ENCODE peak calls at places on chromosomes 6 and 20, in seven cellular contexts. B, O, R, E, G, I and T are unnamed samples.
A peak's percentile ranks its signal among the peaks of the same experiment; 100 is the strongest.

GRCh38 chr20:49388790-49389189 is 93.7 kb downstream of the KCNB1 start:
- DNase-seq in E (no peak), G (no peak), B (no peak), O (no peak), I (no peak), R (no peak), T (no peak)

GRCh38 chr6:45423901-45424627 is 46.3 kb upstream of the SUPT3H start:
- DNase-seq in R (peak; percentile 30), E (no peak), I (no peak), O (peak; percentile 70), B (no peak), G (no peak), T (no peak)

GRCh38 chr20:63520939-63521601 is 505 bp downstream of the PPDPF start:
- DNase-seq in I (peak; percentile 91), E (peak; percentile 67), B (peak; percentile 82), G (no peak), O (peak; percentile 87), R (peak; percentile 62), T (peak; percentile 79)

GRCh38 chr6:31948753-31949413 is 3.0 kb downstream of the CFB start:
- DNase-seq in E (no peak), O (no peak), R (peak; percentile 79), G (no peak), B (no peak), I (no peak), T (no peak)

GRCh38 chr6:36691612-36692011 is 6.0 kb upstream of the RAB44 start:
- DNase-seq in B (no peak), O (no peak), R (no peak), E (no peak), G (no peak), I (no peak), T (no peak)

GRCh38 chr6:11368264-11368663 is 135.8 kb upstream of the NEDD9 start:
- DNase-seq in O (no peak), B (no peak), E (no peak), G (no peak), R (peak; percentile 36), I (no peak), T (no peak)

GRCh38 chr6:150666071-150666470 is 66.4 kb downstream of the PLEKHG1 start:
- DNase-seq in B (no peak), G (no peak), R (no peak), E (no peak), I (no peak), O (no peak), T (no peak)

GRCh38 chr6:167426620-167427019 is 101.7 kb downstream of the TTLL2 start:
- DNase-seq in O (no peak), B (no peak), E (no peak), G (no peak), R (no peak), I (no peak), T (no peak)